ENCODE peak calls at places on chromosomes 6 and 20, in five cellular contexts. I is Calu3, A is body of pancreas, N is A549, U is EL. V is an unnamed sample.

GRCh38 chr20:29325304-29325640 is 1932.2 kb upstream of the DEFB115 start:
- DNase-seq in I (no peak), A (no peak), N (no peak), U (no peak), V (no peak)

GRCh38 chr20:32839227-32839981 is 19.3 kb upstream of the EFCAB8 start:
- DNase-seq in I (no peak), A (no peak), N (no peak), U (no peak), V (no peak)

GRCh38 chr6:12436224-12436623 is 146.1 kb downstream of the EDN1 start:
- DNase-seq in I (no peak), A (no peak), N (no peak), U (no peak), V (no peak)

GRCh38 chr6:33419580-33420492 is at the start of gene SYNGAP1:
- DNase-seq in I (no peak), A (peak; percentile 33), N (no peak), U (peak; percentile 75), V (no peak)

GRCh38 chr6:55886185-55886836 is 10.9 kb upstream of the BMP5 start:
- DNase-seq in I (no peak), A (no peak), N (no peak), U (peak; percentile 25), V (no peak)

GRCh38 chr6:53840027-53840426 is 45.2 kb downstream of the LRRC1 start:
- DNase-seq in I (no peak), A (no peak), N (no peak), U (no peak), V (no peak)

GRCh38 chr6:73983367-73983766 is 287.4 kb downstream of the CD109 start:
- DNase-seq in I (no peak), A (no peak), N (no peak), U (peak; percentile 82), V (no peak)

GRCh38 chr6:57193177-57193576 is 21.1 kb downstream of the BAG2 start:
- DNase-seq in I (no peak), A (no peak), N (no peak), U (no peak), V (no peak)

GRCh38 chr20:8693709-8694108 is 375.2 kb upstream of the PLCB4 start:
- DNase-seq in I (no peak), A (no peak), N (no peak), U (peak; percentile 95), V (no peak)

GRCh38 chr6:118650500-118651281 is 700 bp downstream of the CEP85L start:
- DNase-seq in I (peak; percentile 56), A (peak; percentile 41), N (peak; percentile 11), U (peak; percentile 70), V (peak; percentile 19)

GRCh38 chr6:44004136-44004535 is 123.1 kb downstream of the MRPL14 start:
- DNase-seq in I (no peak), A (no peak), N (no peak), U (no peak), V (no peak)

GRCh38 chr6:68473433-68474210 is 161.5 kb upstream of the ADGRB3 start:
- DNase-seq in I (no peak), A (no peak), N (no peak), U (no peak), V (no peak)

GRCh38 chr20:50110141-50111047 is 2.6 kb downstream of the UBE2V1 start:
- DNase-seq in I (no peak), A (peak; percentile 75), N (no peak), U (peak; percentile 76), V (peak; percentile 75)

GRCh38 chr6:26380256-26380655 is 2.7 kb upstream of the BTN2A2 start:
- DNase-seq in I (no peak), A (no peak), N (no peak), U (no peak), V (peak; percentile 64)

GRCh38 chr20:47318027-47318595 is 38.4 kb downstream of the ZMYND8 start:
- DNase-seq in I (peak; percentile 77), A (no peak), N (no peak), U (peak; percentile 73), V (peak; percentile 88)

GRCh38 chr6:13119549-13119948 is 208.8 kb downstream of the TBC1D7 start:
- DNase-seq in I (no peak), A (peak; percentile 46), N (no peak), U (no peak), V (no peak)

GRCh38 chr6:125511809-125512341 is 210.1 kb upstream of the HDDC2 start:
- DNase-seq in I (no peak), A (peak; percentile 22), N (no peak), U (no peak), V (no peak)

GRCh38 chr6:94446120-94446519 is 1026.8 kb upstream of the EPHA7 start:
- DNase-seq in I (no peak), A (no peak), N (no peak), U (no peak), V (no peak)

GRCh38 chr20:53691060-53691810 is 97.6 kb upstream of the ZNF217 start:
- DNase-seq in I (peak; percentile 46), A (no peak), N (no peak), U (no peak), V (no peak)

GRCh38 chr20:48716541-48716940 is 111.3 kb downstream of the PREX1 start:
- DNase-seq in I (no peak), A (no peak), N (no peak), U (no peak), V (no peak)

GRCh38 chr6:139335447-139336210 is 38.8 kb downstream of the CITED2 start:
- DNase-seq in I (no peak), A (no peak), N (no peak), U (no peak), V (no peak)

GRCh38 chr20:62025832-62026563 is 39.7 kb downstream of the TAF4 start:
- DNase-seq in I (no peak), A (peak; percentile 40), N (no peak), U (peak; percentile 40), V (no peak)

GRCh38 chr6:3809515-3809891 is 39.7 kb upstream of the FAM50B start:
- DNase-seq in I (no peak), A (no peak), N (no peak), U (no peak), V (no peak)

GRCh38 chr6:75205776-75206334 is at the start of gene COL12A1:
- DNase-seq in I (peak; percentile 75), A (peak; percentile 68), N (peak; percentile 55), U (peak; percentile 100), V (no peak)

GRCh38 chr6:137873273-137873762 is 6.3 kb downstream of the TNFAIP3 start:
- DNase-seq in I (peak; percentile 63), A (peak; percentile 69), N (peak; percentile 72), U (peak; percentile 84), V (peak; percentile 95)

GRCh38 chr6:3211681-3212080 is 15.8 kb downstream of the TUBB2B start:
- DNase-seq in I (no peak), A (peak; percentile 27), N (no peak), U (peak; percentile 61), V (no peak)

GRCh38 chr6:165487347-165487746 is 175.7 kb downstream of the PDE10A start:
- DNase-seq in I (no peak), A (no peak), N (no peak), U (no peak), V (no peak)

GRCh38 chr20:57089701-57090144 is 176.7 kb downstream of the BMP7 start:
- DNase-seq in I (peak; percentile 95), A (peak; percentile 73), N (peak; percentile 71), U (peak; percentile 50), V (peak; percentile 48)

GRCh38 chr6:3997144-3997770 is 81.7 kb downstream of the FAM217A start:
- DNase-seq in I (no peak), A (no peak), N (no peak), U (no peak), V (no peak)

GRCh38 chr6:16783485-16783884 is 22.2 kb upstream of the ATXN1 start:
- DNase-seq in I (no peak), A (no peak), N (no peak), U (no peak), V (no peak)

GRCh38 chr20:20869161-20869560 is 156.7 kb upstream of the RALGAPA2 start:
- DNase-seq in I (no peak), A (no peak), N (no peak), U (no peak), V (no peak)

GRCh38 chr6:142934190-142934589 is 10.8 kb downstream of the HIVEP2 start:
- DNase-seq in I (no peak), A (no peak), N (no peak), U (no peak), V (no peak)

GRCh38 chr20:41476013-41476441 is 109.4 kb upstream of the EMILIN3 start:
- DNase-seq in I (no peak), A (peak; percentile 68), N (no peak), U (peak; percentile 51), V (peak; percentile 78)

GRCh38 chr20:6501061-6501460 is 266.4 kb upstream of the BMP2 start:
- DNase-seq in I (peak; percentile 2), A (no peak), N (no peak), U (peak; percentile 22), V (no peak)

GRCh38 chr20:54272901-54273488 is 65.1 kb downstream of the PFDN4 start:
- DNase-seq in I (no peak), A (no peak), N (no peak), U (no peak), V (no peak)